ENCODE peak calls at places on chromosomes 4 and X, in five cellular contexts. T is upper lobe of right lung, O is cardiac muscle cell, E is GM23338, I is iPS DF 6.9. C is an unnamed sample.

GRCh38 chr4:22478426-22478825 is 37.4 kb downstream of the ADGRA3 start:
- DNase-seq in T (no peak), O (no peak), E (no peak), I (no peak), C (no peak)

GRCh38 chr4:133146574-133147198 is 2.4 kb upstream of the PCDH10 start:
- DNase-seq in T (no peak), O (peak; percentile 68), E (peak; percentile 87), I (no peak), C (no peak)

GRCh38 chr4:87390931-87391782 is at the start of gene HSD17B11:
- DNase-seq in T (peak; percentile 93), O (peak; percentile 97), E (peak; percentile 93), I (peak; percentile 63), C (peak; percentile 95)

GRCh38 chrX:21711126-21711847 is 46.6 kb downstream of the SMPX start:
- DNase-seq in T (no peak), O (no peak), E (no peak), I (no peak), C (no peak)

GRCh38 chrX:112687189-112687691 is 7.5 kb upstream of the LHFPL1 start:
- DNase-seq in T (no peak), O (peak; percentile 50), E (no peak), I (no peak), C (no peak)

GRCh38 chr4:78710536-78710935 is 65.6 kb upstream of the BMP2K start:
- DNase-seq in T (no peak), O (no peak), E (no peak), I (no peak), C (no peak)

GRCh38 chr4:74032064-74032463 is 6.4 kb downstream of the CXCL3 start:
- DNase-seq in T (no peak), O (peak; percentile 63), E (no peak), I (no peak), C (no peak)

GRCh38 chr4:152464030-152464823 is 71.7 kb downstream of the FBXW7 start:
- DNase-seq in T (no peak), O (peak; percentile 24), E (no peak), I (no peak), C (no peak)

GRCh38 chr4:88021824-88022223 is 14.4 kb downstream of the PKD2 start:
- DNase-seq in T (no peak), O (peak; percentile 41), E (no peak), I (no peak), C (no peak)

GRCh38 chrX:150489359-150490015 is 78.9 kb upstream of the MTM1 start:
- DNase-seq in T (no peak), O (peak; percentile 23), E (peak; percentile 4), I (no peak), C (no peak)

GRCh38 chrX:128078545-128078944 is 26.3 kb upstream of the ACTRT1 start:
- DNase-seq in T (no peak), O (no peak), E (peak; percentile 22), I (no peak), C (no peak)

GRCh38 chr4:91427171-91427570 is 876.6 kb upstream of the GRID2 start:
- DNase-seq in T (no peak), O (no peak), E (no peak), I (no peak), C (no peak)

GRCh38 chrX:153554519-153555167 is 37.2 kb downstream of the ATP2B3 start:
- DNase-seq in T (peak; percentile 73), O (peak; percentile 55), E (peak; percentile 68), I (no peak), C (peak; percentile 85)

GRCh38 chrX:153924149-153924861 is 1.8 kb downstream of the ARHGAP4 start:
- DNase-seq in T (no peak), O (peak; percentile 64), E (peak; percentile 41), I (no peak), C (peak; percentile 73)

GRCh38 chrX:54920610-54921426 is at the start of gene TRO:
- DNase-seq in T (no peak), O (peak; percentile 16), E (peak; percentile 69), I (no peak), C (no peak)

GRCh38 chr4:139582044-139582443 is 26.0 kb upstream of the SETD7 start:
- DNase-seq in T (no peak), O (peak; percentile 23), E (no peak), I (no peak), C (peak; percentile 52)

DNA sequence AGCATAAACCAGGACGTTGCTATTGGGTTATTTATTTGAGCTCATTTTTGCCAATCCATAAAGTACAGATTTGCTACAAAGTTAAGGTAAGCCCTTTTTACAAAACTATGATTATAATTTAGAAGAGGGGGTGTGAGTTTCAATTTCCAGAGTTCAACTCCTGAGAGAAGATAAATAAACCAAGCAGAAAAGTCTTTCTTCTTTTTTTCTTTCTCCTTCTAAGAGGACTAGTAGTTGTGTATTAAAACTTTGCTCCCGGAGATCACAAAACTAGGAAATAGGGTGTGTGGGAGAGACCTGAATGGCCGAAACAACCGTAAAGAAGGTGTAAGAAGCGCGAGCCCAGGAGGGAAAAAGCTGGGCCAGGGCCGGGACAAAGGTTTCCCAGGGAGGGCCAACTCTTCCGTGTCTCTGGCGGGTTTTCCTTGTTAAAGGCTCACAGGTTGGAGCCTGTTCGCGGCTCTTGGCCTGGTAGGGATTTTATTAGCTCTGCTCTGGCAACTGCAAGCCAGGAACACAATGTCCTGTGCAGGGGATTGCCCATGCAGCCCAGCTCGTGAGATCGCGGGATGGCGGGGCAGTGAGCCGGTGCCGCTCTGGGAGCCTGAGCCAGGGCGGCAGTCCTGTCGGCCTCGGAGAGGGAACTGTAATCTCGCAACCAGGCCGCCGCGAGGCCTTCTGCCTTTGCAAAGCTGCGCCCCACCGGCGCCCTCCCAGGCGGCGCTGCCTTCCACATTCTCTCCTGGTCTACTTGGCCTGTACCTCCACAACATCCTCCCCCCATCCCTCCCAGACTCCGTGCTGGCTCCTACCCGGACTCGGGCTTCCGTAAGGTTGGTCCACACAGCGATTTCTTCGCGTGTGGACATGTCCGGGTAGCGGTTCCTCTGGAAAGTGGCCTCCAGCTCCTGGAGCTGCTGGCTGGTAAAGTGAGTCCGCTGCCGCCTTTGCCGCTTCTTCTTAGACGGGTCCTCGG is 2.2 kb downstream of the PITX2 start:
- DNase-seq in T (no peak), O (peak; percentile 27), E (peak; percentile 88), I (no peak), C (no peak)
- H3K4me3 ChIP-seq in T (no peak overlapping the region), O (peak overlapping the region; percentile 14), E (peak overlapping the region; percentile 68), I (peak overlapping the region; percentile 22), C (no peak overlapping the region)

DNA sequence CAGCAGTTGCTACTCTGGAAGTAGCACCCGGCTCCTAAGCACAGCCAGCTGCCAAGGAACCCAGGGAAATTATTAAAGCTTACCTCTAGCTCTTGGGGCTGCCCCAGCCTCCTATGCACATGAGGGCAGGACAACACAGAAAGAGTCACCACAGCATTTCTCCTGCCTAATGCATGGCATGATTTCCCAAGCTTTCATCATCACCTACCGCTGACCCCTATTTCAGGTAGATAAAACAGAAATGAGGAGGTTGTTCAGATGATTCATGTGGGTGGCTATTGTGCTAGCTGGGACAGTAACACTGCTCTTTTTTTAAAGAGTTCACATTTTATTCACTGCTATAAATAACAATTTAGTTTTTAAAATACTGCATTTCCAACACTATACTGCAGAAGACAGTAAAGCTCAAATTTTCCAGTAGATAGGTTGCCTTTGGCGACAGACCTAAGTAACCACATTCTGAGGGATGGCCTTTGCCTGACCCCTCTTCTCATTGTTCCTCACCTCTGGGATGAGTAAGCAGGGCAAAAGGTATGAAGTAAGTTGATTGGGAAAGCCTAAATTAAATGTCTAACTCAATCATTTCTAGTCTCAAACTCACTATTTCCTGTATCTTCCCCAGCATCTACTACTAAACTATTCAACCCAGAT is 16.7 kb downstream of the CASK start:
- DNase-seq in T (no peak), O (peak; percentile 10), E (no peak), I (no peak), C (no peak)
- H3K4me3 ChIP-seq in T (no peak overlapping the region), O (no peak overlapping the region), E (no peak overlapping the region), I (no peak overlapping the region), C (no peak overlapping the region)

GRCh38 chr4:148126825-148127224 is 315.4 kb downstream of the NR3C2 start:
- DNase-seq in T (no peak), O (no peak), E (no peak), I (no peak), C (no peak)
- H3K4me3 ChIP-seq in T (no peak overlapping the region), O (no peak overlapping the region), E (no peak overlapping the region), I (no peak overlapping the region), C (no peak overlapping the region)

GRCh38 chr4:99818661-99819060 is 2.0 kb downstream of the DAPP1 start:
- DNase-seq in T (no peak), O (no peak), E (no peak), I (no peak), C (no peak)

GRCh38 chr4:99825272-99825671 is 8.6 kb downstream of the DAPP1 start:
- DNase-seq in T (no peak), O (no peak), E (no peak), I (no peak), C (no peak)

GRCh38 chr4:99822734-99823133 is 6.1 kb downstream of the DAPP1 start:
- DNase-seq in T (no peak), O (no peak), E (no peak), I (no peak), C (no peak)

GRCh38 chr4:99824070-99824599 is 7.5 kb downstream of the DAPP1 start:
- DNase-seq in T (no peak), O (no peak), E (no peak), I (no peak), C (no peak)

DNA sequence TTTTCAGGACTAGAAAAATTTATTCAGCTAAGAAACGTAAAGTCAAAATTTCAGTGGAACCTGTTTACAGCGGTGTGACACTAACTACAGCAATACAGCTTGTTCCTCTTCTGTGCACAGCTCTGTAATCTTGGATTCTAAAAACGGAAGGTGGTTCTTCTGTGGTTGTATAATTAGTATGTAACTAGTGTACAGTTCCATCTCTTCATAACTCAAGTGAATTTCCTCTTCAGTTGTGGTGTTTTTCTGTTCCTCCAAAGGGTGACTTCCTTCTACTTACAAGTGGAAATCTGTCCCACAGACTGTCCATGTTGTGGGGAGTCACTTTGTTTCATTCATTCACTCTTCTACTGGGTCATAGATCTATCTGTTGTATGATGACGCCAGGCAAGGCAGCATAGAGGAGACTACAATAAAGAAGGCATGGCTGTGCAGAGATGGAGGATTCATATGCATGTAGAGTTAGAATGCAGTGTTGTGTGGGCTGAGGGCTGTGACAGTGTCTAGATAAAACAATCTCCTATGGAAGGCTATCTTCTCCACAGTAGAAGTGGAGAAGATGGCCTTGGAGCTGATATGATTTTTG is 5.4 kb downstream of the DAPP1 start:
- DNase-seq in T (no peak), O (no peak), E (no peak), I (no peak), C (peak; percentile 85)
- H3K4me3 ChIP-seq in T (no peak overlapping the region), O (no peak overlapping the region), E (no peak overlapping the region), I (no peak overlapping the region), C (peak overlapping the region; percentile 92)

C was measured in Karpas-422.